ENCODE peak calls at places on chromosomes 11 and 22, in seven cellular contexts. One of them, this sample, is unnamed.

GRCh38 chr11:105100206-105100605 is 39.4 kb downstream of the CARD18 start:
- DNase-seq in NCI-H1092 treated with DMSO at 0.1 percent for 48 hours: no peak
- DNase-seq in choroid plexus epithelial cell: peak
- DNase-seq in iris pigment epithelial cell: peak
- DNase-seq in lower leg skin: no peak
- DNase-seq in erythroblast: no peak
- DNase-seq in stimulated activated CD8-positive, alpha-beta memory T cell treated with anti-CD3 and anti-CD28 coated beads, Interleukin-4, amount 100 ng/mL, for 1 hour: no peak
- DNase-seq in this sample: no peak

GRCh38 chr11:93054279-93054678 is 84.8 kb downstream of the MTNR1B start:
- DNase-seq in NCI-H1092 treated with DMSO at 0.1 percent for 48 hours: no peak
- DNase-seq in choroid plexus epithelial cell: peak
- DNase-seq in iris pigment epithelial cell: peak
- DNase-seq in lower leg skin: no peak
- DNase-seq in erythroblast: no peak
- DNase-seq in stimulated activated CD8-positive, alpha-beta memory T cell treated with anti-CD3 and anti-CD28 coated beads, Interleukin-4, amount 100 ng/mL, for 1 hour: no peak
- DNase-seq in this sample: no peak

GRCh38 chr11:62687508-62688396 is 1.6 kb downstream of the LRRN4CL start:
- DNase-seq in NCI-H1092 treated with DMSO at 0.1 percent for 48 hours: no peak
- DNase-seq in choroid plexus epithelial cell: no peak
- DNase-seq in iris pigment epithelial cell: no peak
- DNase-seq in lower leg skin: no peak
- DNase-seq in erythroblast: no peak
- DNase-seq in stimulated activated CD8-positive, alpha-beta memory T cell treated with anti-CD3 and anti-CD28 coated beads, Interleukin-4, amount 100 ng/mL, for 1 hour: no peak
- DNase-seq in this sample: peak

GRCh38 chr11:80096736-80097135 is 655.9 kb upstream of the TENM4 start:
- DNase-seq in NCI-H1092 treated with DMSO at 0.1 percent for 48 hours: no peak
- DNase-seq in choroid plexus epithelial cell: peak
- DNase-seq in iris pigment epithelial cell: peak
- DNase-seq in lower leg skin: no peak
- DNase-seq in erythroblast: no peak
- DNase-seq in stimulated activated CD8-positive, alpha-beta memory T cell treated with anti-CD3 and anti-CD28 coated beads, Interleukin-4, amount 100 ng/mL, for 1 hour: no peak
- DNase-seq in this sample: no peak

GRCh38 chr22:45284705-45285305 is at the start of gene UPK3A:
- DNase-seq in NCI-H1092 treated with DMSO at 0.1 percent for 48 hours: peak
- DNase-seq in choroid plexus epithelial cell: no peak
- DNase-seq in iris pigment epithelial cell: no peak
- DNase-seq in lower leg skin: no peak
- DNase-seq in erythroblast: peak
- DNase-seq in stimulated activated CD8-positive, alpha-beta memory T cell treated with anti-CD3 and anti-CD28 coated beads, Interleukin-4, amount 100 ng/mL, for 1 hour: no peak
- DNase-seq in this sample: peak

GRCh38 chr11:89275966-89276365 is 98.3 kb downstream of the TYR start:
- DNase-seq in NCI-H1092 treated with DMSO at 0.1 percent for 48 hours: no peak
- DNase-seq in choroid plexus epithelial cell: no peak
- DNase-seq in iris pigment epithelial cell: no peak
- DNase-seq in lower leg skin: no peak
- DNase-seq in erythroblast: no peak
- DNase-seq in stimulated activated CD8-positive, alpha-beta memory T cell treated with anti-CD3 and anti-CD28 coated beads, Interleukin-4, amount 100 ng/mL, for 1 hour: no peak
- DNase-seq in this sample: no peak

GRCh38 chr22:39821008-39821407 is 72.6 kb downstream of the ENTHD1 start:
- DNase-seq in NCI-H1092 treated with DMSO at 0.1 percent for 48 hours: no peak
- DNase-seq in choroid plexus epithelial cell: no peak
- DNase-seq in iris pigment epithelial cell: no peak
- DNase-seq in lower leg skin: no peak
- DNase-seq in erythroblast: no peak
- DNase-seq in stimulated activated CD8-positive, alpha-beta memory T cell treated with anti-CD3 and anti-CD28 coated beads, Interleukin-4, amount 100 ng/mL, for 1 hour: no peak
- DNase-seq in this sample: no peak

GRCh38 chr22:26168934-26169311 is 339 bp upstream of the SEZ6L start:
- DNase-seq in NCI-H1092 treated with DMSO at 0.1 percent for 48 hours: peak
- DNase-seq in choroid plexus epithelial cell: no peak
- DNase-seq in iris pigment epithelial cell: peak
- DNase-seq in lower leg skin: no peak
- DNase-seq in erythroblast: no peak
- DNase-seq in stimulated activated CD8-positive, alpha-beta memory T cell treated with anti-CD3 and anti-CD28 coated beads, Interleukin-4, amount 100 ng/mL, for 1 hour: no peak
- DNase-seq in this sample: no peak

GRCh38 chr11:79402912-79403311 is 37.9 kb downstream of the TENM4 start:
- DNase-seq in NCI-H1092 treated with DMSO at 0.1 percent for 48 hours: no peak
- DNase-seq in choroid plexus epithelial cell: no peak
- DNase-seq in iris pigment epithelial cell: no peak
- DNase-seq in lower leg skin: no peak
- DNase-seq in erythroblast: no peak
- DNase-seq in stimulated activated CD8-positive, alpha-beta memory T cell treated with anti-CD3 and anti-CD28 coated beads, Interleukin-4, amount 100 ng/mL, for 1 hour: no peak
- DNase-seq in this sample: no peak

GRCh38 chr11:73388241-73389133 is 12.3 kb downstream of the RELT start:
- DNase-seq in NCI-H1092 treated with DMSO at 0.1 percent for 48 hours: no peak
- DNase-seq in choroid plexus epithelial cell: no peak
- DNase-seq in iris pigment epithelial cell: peak
- DNase-seq in lower leg skin: no peak
- DNase-seq in erythroblast: no peak
- DNase-seq in stimulated activated CD8-positive, alpha-beta memory T cell treated with anti-CD3 and anti-CD28 coated beads, Interleukin-4, amount 100 ng/mL, for 1 hour: no peak
- DNase-seq in this sample: peak

GRCh38 chr11:112281776-112282175 is 21.1 kb upstream of the PLET1 start:
- DNase-seq in NCI-H1092 treated with DMSO at 0.1 percent for 48 hours: no peak
- DNase-seq in choroid plexus epithelial cell: no peak
- DNase-seq in iris pigment epithelial cell: no peak
- DNase-seq in lower leg skin: no peak
- DNase-seq in erythroblast: no peak
- DNase-seq in stimulated activated CD8-positive, alpha-beta memory T cell treated with anti-CD3 and anti-CD28 coated beads, Interleukin-4, amount 100 ng/mL, for 1 hour: no peak
- DNase-seq in this sample: peak

GRCh38 chr11:17413414-17414316 is 25.2 kb upstream of the KCNJ11 start:
- DNase-seq in NCI-H1092 treated with DMSO at 0.1 percent for 48 hours: peak
- DNase-seq in choroid plexus epithelial cell: no peak
- DNase-seq in iris pigment epithelial cell: no peak
- DNase-seq in lower leg skin: no peak
- DNase-seq in erythroblast: no peak
- DNase-seq in stimulated activated CD8-positive, alpha-beta memory T cell treated with anti-CD3 and anti-CD28 coated beads, Interleukin-4, amount 100 ng/mL, for 1 hour: no peak
- DNase-seq in this sample: peak

GRCh38 chr11:57310630-57311086 is 14.1 kb downstream of the TNKS1BP1 start:
- DNase-seq in NCI-H1092 treated with DMSO at 0.1 percent for 48 hours: no peak
- DNase-seq in choroid plexus epithelial cell: peak
- DNase-seq in iris pigment epithelial cell: no peak
- DNase-seq in lower leg skin: peak
- DNase-seq in erythroblast: no peak
- DNase-seq in stimulated activated CD8-positive, alpha-beta memory T cell treated with anti-CD3 and anti-CD28 coated beads, Interleukin-4, amount 100 ng/mL, for 1 hour: no peak
- DNase-seq in this sample: peak

GRCh38 chr22:26406118-26406517 is 22.9 kb upstream of the ASPHD2 start:
- DNase-seq in NCI-H1092 treated with DMSO at 0.1 percent for 48 hours: peak
- DNase-seq in choroid plexus epithelial cell: peak
- DNase-seq in iris pigment epithelial cell: peak
- DNase-seq in lower leg skin: no peak
- DNase-seq in erythroblast: no peak
- DNase-seq in stimulated activated CD8-positive, alpha-beta memory T cell treated with anti-CD3 and anti-CD28 coated beads, Interleukin-4, amount 100 ng/mL, for 1 hour: no peak
- DNase-seq in this sample: peak

GRCh38 chr11:67648140-67648795 is 2.3 kb downstream of the ACY3 start:
- DNase-seq in NCI-H1092 treated with DMSO at 0.1 percent for 48 hours: peak
- DNase-seq in choroid plexus epithelial cell: no peak
- DNase-seq in iris pigment epithelial cell: no peak
- DNase-seq in lower leg skin: no peak
- DNase-seq in erythroblast: peak
- DNase-seq in stimulated activated CD8-positive, alpha-beta memory T cell treated with anti-CD3 and anti-CD28 coated beads, Interleukin-4, amount 100 ng/mL, for 1 hour: no peak
- DNase-seq in this sample: peak

GRCh38 chr11:46534713-46535112 is 59.1 kb downstream of the AMBRA1 start:
- DNase-seq in NCI-H1092 treated with DMSO at 0.1 percent for 48 hours: no peak
- DNase-seq in choroid plexus epithelial cell: no peak
- DNase-seq in iris pigment epithelial cell: no peak
- DNase-seq in lower leg skin: no peak
- DNase-seq in erythroblast: no peak
- DNase-seq in stimulated activated CD8-positive, alpha-beta memory T cell treated with anti-CD3 and anti-CD28 coated beads, Interleukin-4, amount 100 ng/mL, for 1 hour: no peak
- DNase-seq in this sample: no peak

GRCh38 chr22:49956418-49956770 is 4.2 kb upstream of the PIM3 start:
- DNase-seq in NCI-H1092 treated with DMSO at 0.1 percent for 48 hours: no peak
- DNase-seq in choroid plexus epithelial cell: no peak
- DNase-seq in iris pigment epithelial cell: no peak
- DNase-seq in lower leg skin: no peak
- DNase-seq in erythroblast: no peak
- DNase-seq in stimulated activated CD8-positive, alpha-beta memory T cell treated with anti-CD3 and anti-CD28 coated beads, Interleukin-4, amount 100 ng/mL, for 1 hour: no peak
- DNase-seq in this sample: no peak

GRCh38 chr11:72751293-72752087 is 718 bp downstream of the ARAP1 start:
- DNase-seq in NCI-H1092 treated with DMSO at 0.1 percent for 48 hours: no peak
- DNase-seq in choroid plexus epithelial cell: no peak
- DNase-seq in iris pigment epithelial cell: no peak
- DNase-seq in lower leg skin: no peak
- DNase-seq in erythroblast: no peak
- DNase-seq in stimulated activated CD8-positive, alpha-beta memory T cell treated with anti-CD3 and anti-CD28 coated beads, Interleukin-4, amount 100 ng/mL, for 1 hour: no peak
- DNase-seq in this sample: peak

GRCh38 chr11:103433380-103433779 is 324.2 kb downstream of the DYNC2H1 start:
- DNase-seq in NCI-H1092 treated with DMSO at 0.1 percent for 48 hours: no peak
- DNase-seq in choroid plexus epithelial cell: peak
- DNase-seq in iris pigment epithelial cell: peak
- DNase-seq in lower leg skin: no peak
- DNase-seq in erythroblast: no peak
- DNase-seq in stimulated activated CD8-positive, alpha-beta memory T cell treated with anti-CD3 and anti-CD28 coated beads, Interleukin-4, amount 100 ng/mL, for 1 hour: no peak
- DNase-seq in this sample: peak

GRCh38 chr11:132838621-132839020 is 693.7 kb downstream of the OPCML start:
- DNase-seq in NCI-H1092 treated with DMSO at 0.1 percent for 48 hours: no peak
- DNase-seq in choroid plexus epithelial cell: peak
- DNase-seq in iris pigment epithelial cell: peak
- DNase-seq in lower leg skin: no peak
- DNase-seq in erythroblast: no peak
- DNase-seq in stimulated activated CD8-positive, alpha-beta memory T cell treated with anti-CD3 and anti-CD28 coated beads, Interleukin-4, amount 100 ng/mL, for 1 hour: no peak
- DNase-seq in this sample: no peak

GRCh38 chr22:17990942-17991341 is 33.4 kb downstream of the MICAL3 start:
- DNase-seq in NCI-H1092 treated with DMSO at 0.1 percent for 48 hours: no peak
- DNase-seq in choroid plexus epithelial cell: no peak
- DNase-seq in iris pigment epithelial cell: no peak
- DNase-seq in lower leg skin: no peak
- DNase-seq in erythroblast: no peak
- DNase-seq in stimulated activated CD8-positive, alpha-beta memory T cell treated with anti-CD3 and anti-CD28 coated beads, Interleukin-4, amount 100 ng/mL, for 1 hour: no peak
- DNase-seq in this sample: no peak

GRCh38 chr11:48006301-48006992 is 26.1 kb downstream of the PTPRJ start:
- DNase-seq in NCI-H1092 treated with DMSO at 0.1 percent for 48 hours: peak
- DNase-seq in choroid plexus epithelial cell: peak
- DNase-seq in iris pigment epithelial cell: peak
- DNase-seq in lower leg skin: no peak
- DNase-seq in erythroblast: peak
- DNase-seq in stimulated activated CD8-positive, alpha-beta memory T cell treated with anti-CD3 and anti-CD28 coated beads, Interleukin-4, amount 100 ng/mL, for 1 hour: no peak
- DNase-seq in this sample: no peak

GRCh38 chr11:69888671-69889076 is 69.5 kb upstream of the FGF3 start:
- DNase-seq in NCI-H1092 treated with DMSO at 0.1 percent for 48 hours: peak
- DNase-seq in choroid plexus epithelial cell: peak
- DNase-seq in iris pigment epithelial cell: peak
- DNase-seq in lower leg skin: peak
- DNase-seq in erythroblast: peak
- DNase-seq in stimulated activated CD8-positive, alpha-beta memory T cell treated with anti-CD3 and anti-CD28 coated beads, Interleukin-4, amount 100 ng/mL, for 1 hour: peak
- DNase-seq in this sample: peak

GRCh38 chr11:128339721-128340271 is 247.6 kb downstream of the ETS1 start:
- DNase-seq in NCI-H1092 treated with DMSO at 0.1 percent for 48 hours: no peak
- DNase-seq in choroid plexus epithelial cell: no peak
- DNase-seq in iris pigment epithelial cell: no peak
- DNase-seq in lower leg skin: no peak
- DNase-seq in erythroblast: no peak
- DNase-seq in stimulated activated CD8-positive, alpha-beta memory T cell treated with anti-CD3 and anti-CD28 coated beads, Interleukin-4, amount 100 ng/mL, for 1 hour: no peak
- DNase-seq in this sample: no peak

GRCh38 chr11:33802414-33802950 is 28.2 kb upstream of the FBXO3 start:
- DNase-seq in NCI-H1092 treated with DMSO at 0.1 percent for 48 hours: peak
- DNase-seq in choroid plexus epithelial cell: peak
- DNase-seq in iris pigment epithelial cell: peak
- DNase-seq in lower leg skin: peak
- DNase-seq in erythroblast: no peak
- DNase-seq in stimulated activated CD8-positive, alpha-beta memory T cell treated with anti-CD3 and anti-CD28 coated beads, Interleukin-4, amount 100 ng/mL, for 1 hour: no peak
- DNase-seq in this sample: peak

GRCh38 chr22:47195156-47195675 is 432.8 kb downstream of the TBC1D22A start:
- DNase-seq in NCI-H1092 treated with DMSO at 0.1 percent for 48 hours: no peak
- DNase-seq in choroid plexus epithelial cell: no peak
- DNase-seq in iris pigment epithelial cell: no peak
- DNase-seq in lower leg skin: no peak
- DNase-seq in erythroblast: no peak
- DNase-seq in stimulated activated CD8-positive, alpha-beta memory T cell treated with anti-CD3 and anti-CD28 coated beads, Interleukin-4, amount 100 ng/mL, for 1 hour: no peak
- DNase-seq in this sample: no peak

GRCh38 chr22:20645954-20646353 is 128.0 kb upstream of the SERPIND1 start:
- DNase-seq in NCI-H1092 treated with DMSO at 0.1 percent for 48 hours: no peak
- DNase-seq in choroid plexus epithelial cell: no peak
- DNase-seq in iris pigment epithelial cell: no peak
- DNase-seq in lower leg skin: no peak
- DNase-seq in erythroblast: no peak
- DNase-seq in stimulated activated CD8-positive, alpha-beta memory T cell treated with anti-CD3 and anti-CD28 coated beads, Interleukin-4, amount 100 ng/mL, for 1 hour: no peak
- DNase-seq in this sample: no peak

GRCh38 chr11:64869571-64870175 is 8.7 kb downstream of the EHD1 start:
- DNase-seq in NCI-H1092 treated with DMSO at 0.1 percent for 48 hours: no peak
- DNase-seq in choroid plexus epithelial cell: no peak
- DNase-seq in iris pigment epithelial cell: no peak
- DNase-seq in lower leg skin: no peak
- DNase-seq in erythroblast: no peak
- DNase-seq in stimulated activated CD8-positive, alpha-beta memory T cell treated with anti-CD3 and anti-CD28 coated beads, Interleukin-4, amount 100 ng/mL, for 1 hour: no peak
- DNase-seq in this sample: no peak

GRCh38 chr11:597166-597725 is 18.5 kb downstream of the IRF7 start:
- DNase-seq in NCI-H1092 treated with DMSO at 0.1 percent for 48 hours: no peak
- DNase-seq in choroid plexus epithelial cell: no peak
- DNase-seq in iris pigment epithelial cell: no peak
- DNase-seq in lower leg skin: no peak
- DNase-seq in erythroblast: no peak
- DNase-seq in stimulated activated CD8-positive, alpha-beta memory T cell treated with anti-CD3 and anti-CD28 coated beads, Interleukin-4, amount 100 ng/mL, for 1 hour: no peak
- DNase-seq in this sample: peak

GRCh38 chr11:75233688-75234295 is 6.8 kb upstream of the TPBGL start:
- DNase-seq in NCI-H1092 treated with DMSO at 0.1 percent for 48 hours: no peak
- DNase-seq in choroid plexus epithelial cell: peak
- DNase-seq in iris pigment epithelial cell: peak
- DNase-seq in lower leg skin: no peak
- DNase-seq in erythroblast: peak
- DNase-seq in stimulated activated CD8-positive, alpha-beta memory T cell treated with anti-CD3 and anti-CD28 coated beads, Interleukin-4, amount 100 ng/mL, for 1 hour: no peak
- DNase-seq in this sample: no peak

GRCh38 chr11:62591448-62592215 is at the start of gene TUT1:
- DNase-seq in NCI-H1092 treated with DMSO at 0.1 percent for 48 hours: peak
- DNase-seq in choroid plexus epithelial cell: peak
- DNase-seq in iris pigment epithelial cell: peak
- DNase-seq in lower leg skin: peak
- DNase-seq in erythroblast: peak
- DNase-seq in stimulated activated CD8-positive, alpha-beta memory T cell treated with anti-CD3 and anti-CD28 coated beads, Interleukin-4, amount 100 ng/mL, for 1 hour: peak
- DNase-seq in this sample: peak